ENCODE peak calls at places on chromosomes 13 and 19, in five cellular contexts. X is lower lobe of right lung; K is CD8-positive, alpha-beta T cell; J is tibial artery; W is fibroblast of lung. I is an unnamed sample. For H3K4me1, the result is how much of the 10 kb centered on the place peaks cover.

GRCh38 chr13:67353891-67354459 is 123.8 kb upstream of the PCDH9 start:
- DNase-seq in X (no peak), K (no peak), J (no peak), W (peak), I (no peak)

GRCh38 chr13:109704771-109705628 is 81.4 kb downstream of the IRS2 start:
- DNase-seq in X (peak), K (no peak), J (peak), W (no peak), I (no peak)

GRCh38 chr19:13004273-13004672 is 9.0 kb downstream of the NFIX start:
- DNase-seq in X (no peak), K (no peak), J (no peak), W (no peak), I (no peak)

GRCh38 chr13:46347277-46347676 is 39.8 kb downstream of the RUBCNL start:
- DNase-seq in X (no peak), K (no peak), J (no peak), W (no peak), I (no peak)

GRCh38 chr19:31589109-31589508 is 239.9 kb upstream of the TSHZ3 start:
- DNase-seq in X (no peak), K (no peak), J (peak), W (no peak), I (no peak)

GRCh38 chr19:38135150-38135998 is 88.6 kb downstream of the DPF1 start:
- DNase-seq in X (no peak), K (no peak), J (no peak), W (no peak), I (no peak)

GRCh38 chr19:15038304-15038703 is 11.0 kb upstream of the CASP14 start:
- DNase-seq in X (no peak), K (no peak), J (no peak), W (no peak), I (no peak)

GRCh38 chr13:109712187-109712601 is 74.2 kb downstream of the IRS2 start:
- DNase-seq in X (no peak), K (no peak), J (no peak), W (no peak), I (no peak)

GRCh38 chr13:100506154-100506553 is 82.4 kb downstream of the GGACT start:
- DNase-seq in X (no peak), K (no peak), J (no peak), W (no peak), I (no peak)

GRCh38 chr13:94657167-94657566 is 55.2 kb downstream of the SOX21 start:
- DNase-seq in X (no peak), K (no peak), J (no peak), W (peak), I (no peak)

GRCh38 chr19:29785955-29786589 is 25.7 kb upstream of the CCNE1 start:
- DNase-seq in X (no peak), K (no peak), J (no peak), W (no peak), I (no peak)

GRCh38 chr13:66553391-66553790 is 676.7 kb downstream of the PCDH9 start:
- DNase-seq in X (no peak), K (no peak), J (no peak), W (peak), I (no peak)

GRCh38 chr19:2077833-2078619 is 18.1 kb downstream of the MOB3A start:
- DNase-seq in X (no peak), K (no peak), J (no peak), W (no peak), I (no peak)
- H3K4me1 ChIP-seq in X (under half), K (under half), J (under half), W (under half), I (under half)

GRCh38 chr19:45307361-45307760 is 15.3 kb downstream of the CKM start:
- DNase-seq in X (no peak), K (no peak), J (no peak), W (no peak), I (no peak)

GRCh38 chr19:45306522-45307027 is 16.1 kb downstream of the CKM start:
- DNase-seq in X (no peak), K (no peak), J (no peak), W (no peak), I (no peak)

GRCh38 chr19:45305421-45305820 is 17.3 kb downstream of the CKM start:
- DNase-seq in X (no peak), K (no peak), J (no peak), W (peak), I (no peak)

GRCh38 chr19:45305007-45305406 is 17.7 kb downstream of the CKM start:
- DNase-seq in X (no peak), K (no peak), J (no peak), W (no peak), I (no peak)

GRCh38 chr19:45306040-45306439 is 16.6 kb downstream of the CKM start:
- DNase-seq in X (no peak), K (no peak), J (no peak), W (peak), I (no peak)
- H3K4me3 ChIP-seq in X (no peak), K (no peak), J (no peak), W (no peak), I (no peak)

GRCh38 chr13:51229141-51229540 is 6.9 kb downstream of the FAM124A start:
- DNase-seq in X (no peak), K (no peak), J (no peak), W (no peak), I (no peak)

GRCh38 chr13:51233117-51233826 is 11.1 kb downstream of the FAM124A start:
- DNase-seq in X (no peak), K (no peak), J (no peak), W (no peak), I (no peak)

GRCh38 chr13:51229731-51230130 is 7.5 kb downstream of the FAM124A start:
- DNase-seq in X (no peak), K (no peak), J (no peak), W (no peak), I (no peak)

GRCh38 chr13:51230473-51231105 is 8.4 kb downstream of the FAM124A start:
- DNase-seq in X (no peak), K (no peak), J (no peak), W (peak), I (no peak)

GRCh38 chr13:51231456-51231855 is 9.3 kb downstream of the FAM124A start:
- DNase-seq in X (no peak), K (no peak), J (no peak), W (no peak), I (no peak)
- H3K4me1 ChIP-seq in X (under half), K (under half), J (under half), W (under half), I (under half)

DNA sequence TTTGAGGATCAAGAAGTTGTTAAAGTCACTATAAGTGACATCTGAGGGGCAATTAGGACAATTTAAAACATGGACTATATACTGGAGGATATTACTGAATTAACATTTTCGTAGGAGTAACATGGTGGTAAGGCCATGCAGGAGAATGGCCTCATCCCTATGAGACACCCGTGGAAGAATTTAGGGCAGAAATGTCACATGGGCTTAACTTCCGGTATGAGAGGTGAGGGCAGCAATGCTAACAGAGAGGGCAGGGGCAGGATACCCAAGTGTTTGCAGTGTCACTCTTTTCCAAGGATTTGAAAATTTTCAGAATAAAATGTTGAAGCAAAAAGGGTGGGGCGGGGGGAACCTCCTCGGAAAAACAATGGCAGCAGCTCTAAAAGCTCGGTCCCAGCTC is 23.6 kb downstream of the RANBP3 start:
- DNase-seq in X (no peak), K (no peak), J (no peak), W (peak), I (no peak)
- H3K4me3 ChIP-seq in X (no peak), K (no peak), J (peak), W (no peak), I (peak)

GRCh38 chr13:76872686-76873085 is 13.5 kb downstream of the KCTD12 start:
- DNase-seq in X (no peak), K (no peak), J (no peak), W (no peak), I (no peak)

GRCh38 chr13:76873454-76873853 is 12.8 kb downstream of the KCTD12 start:
- DNase-seq in X (no peak), K (no peak), J (no peak), W (no peak), I (no peak)

GRCh38 chr13:76868451-76868850 is 17.8 kb downstream of the KCTD12 start:
- DNase-seq in X (no peak), K (no peak), J (no peak), W (no peak), I (no peak)

GRCh38 chr13:76874466-76874865 is 11.7 kb downstream of the KCTD12 start:
- DNase-seq in X (no peak), K (no peak), J (no peak), W (no peak), I (no peak)

DNA sequence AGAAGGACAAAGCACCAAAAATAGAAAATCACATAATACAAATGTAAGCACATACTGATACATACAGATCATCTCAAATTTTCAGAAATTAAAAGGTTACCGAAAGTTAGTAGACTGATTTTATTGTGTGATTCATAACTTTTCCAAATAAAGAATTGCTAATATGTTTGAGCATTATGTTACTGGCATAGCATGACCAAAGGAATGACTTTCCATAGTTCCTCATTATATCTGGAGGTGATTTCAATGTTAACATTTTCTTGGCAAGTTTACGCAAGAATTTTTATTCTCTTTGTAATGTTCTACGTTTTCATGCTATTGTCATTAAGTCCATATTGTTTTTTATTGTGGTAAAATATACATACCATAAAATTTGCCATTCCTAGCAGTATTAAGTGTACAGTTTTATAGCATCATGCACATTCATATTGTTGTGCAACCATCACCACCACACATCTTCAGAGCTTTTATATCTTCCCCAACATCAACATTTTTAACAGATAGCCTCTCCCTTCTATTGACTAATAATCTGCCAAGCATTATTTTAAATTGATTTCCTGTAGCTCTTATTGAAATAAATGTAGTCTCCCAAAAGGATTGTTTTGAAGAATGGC is 14.8 kb downstream of the KCTD12 start:
- DNase-seq in X (no peak), K (no peak), J (no peak), W (no peak), I (no peak)
- H3K4me1 ChIP-seq in X (under half), K (under half), J (under half), W (under half), I (under half)

GRCh38 chr13:50226515-50227147 is 211.4 kb downstream of the KCNRG start:
- DNase-seq in X (no peak), K (no peak), J (no peak), W (no peak), I (no peak)

GRCh38 chr13:50227356-50227755 is 212.1 kb downstream of the KCNRG start:
- DNase-seq in X (no peak), K (no peak), J (no peak), W (no peak), I (no peak)

GRCh38 chr13:50230365-50230978 is 215.2 kb downstream of the KCNRG start:
- DNase-seq in X (no peak), K (no peak), J (no peak), W (peak), I (no peak)

GRCh38 chr13:50228527-50228926 is 213.3 kb downstream of the KCNRG start:
- DNase-seq in X (no peak), K (no peak), J (no peak), W (no peak), I (no peak)

GRCh38 chr13:50229935-50230334 is 214.7 kb downstream of the KCNRG start:
- DNase-seq in X (no peak), K (no peak), J (no peak), W (no peak), I (no peak)
- H3K4me3 ChIP-seq in X (no peak), K (no peak), J (no peak), W (no peak), I (no peak)

GRCh38 chr19:10766681-10767201 is 48.9 kb downstream of the DNM2 start:
- DNase-seq in X (no peak), K (no peak), J (no peak), W (peak), I (no peak)
- H3K4me1 ChIP-seq in X (half or more), K (under half), J (half or more), W (under half), I (half or more)

DNA sequence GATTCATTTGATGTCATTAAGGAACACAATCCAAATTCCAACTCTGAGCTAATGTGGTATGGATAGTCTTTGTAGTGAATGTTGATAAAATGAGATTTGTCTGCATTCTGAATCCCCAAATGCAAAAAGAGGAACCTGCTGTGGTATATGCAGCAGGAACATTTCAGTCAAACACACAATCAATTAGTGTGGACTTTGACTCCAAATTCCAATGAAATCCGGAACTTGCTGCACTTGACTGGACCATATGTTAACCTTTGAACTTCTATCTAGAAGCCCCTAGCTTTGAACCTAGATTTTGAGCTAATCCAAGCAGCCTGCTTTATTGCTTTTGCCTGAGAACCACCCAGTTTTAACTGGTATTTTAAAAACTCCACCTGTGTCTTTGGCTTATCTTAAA is 341.3 kb downstream of the SPRY2 start:
- DNase-seq in X (no peak), K (no peak), J (no peak), W (no peak), I (no peak)
- H3K4me3 ChIP-seq in X (no peak), K (no peak), J (no peak), W (no peak), I (no peak)

GRCh38 chr19:33377586-33378475 is 4.3 kb downstream of the CEBPG start:
- DNase-seq in X (no peak), K (no peak), J (no peak), W (peak), I (no peak)

GRCh38 chr19:33382006-33382405 is 8.5 kb downstream of the CEBPG start:
- DNase-seq in X (no peak), K (no peak), J (no peak), W (no peak), I (no peak)

GRCh38 chr19:33376931-33377557 is 3.5 kb downstream of the CEBPG start:
- DNase-seq in X (no peak), K (no peak), J (no peak), W (no peak), I (no peak)

GRCh38 chr19:33381101-33381500 is 7.6 kb downstream of the CEBPG start:
- DNase-seq in X (no peak), K (no peak), J (no peak), W (no peak), I (no peak)

DNA sequence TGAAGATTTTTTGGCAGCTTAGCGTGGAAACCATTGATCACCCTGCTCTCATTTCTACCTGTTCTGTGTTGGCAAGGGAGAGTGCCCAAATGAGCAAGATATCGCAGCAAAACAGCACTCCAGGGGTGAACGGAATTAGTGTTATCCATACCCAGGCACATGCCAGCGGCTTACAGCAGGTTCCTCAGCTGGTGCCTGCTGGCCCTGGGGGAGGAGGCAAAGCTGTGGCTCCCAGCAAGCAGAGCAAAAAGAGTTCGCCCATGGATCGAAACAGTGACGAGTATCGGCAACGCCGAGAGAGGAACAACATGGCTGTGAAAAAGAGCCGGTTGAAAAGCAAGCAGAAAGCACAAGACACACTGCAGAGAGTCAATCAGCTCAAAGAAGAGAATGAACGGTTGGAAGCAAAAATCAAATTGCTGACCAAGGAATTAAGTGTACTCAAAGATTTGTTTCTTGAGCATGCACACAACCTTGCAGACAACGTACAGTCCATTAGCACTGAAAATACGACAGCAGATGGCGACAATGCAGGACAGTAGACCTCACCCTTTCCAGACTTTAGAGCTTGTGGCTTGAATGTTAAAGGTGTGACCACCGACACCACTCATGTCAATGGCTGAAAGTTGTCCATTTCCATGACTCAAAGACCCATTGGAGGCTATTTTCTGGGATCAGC is 5.8 kb downstream of the CEBPG start:
- DNase-seq in X (no peak), K (no peak), J (no peak), W (no peak), I (no peak)
- H3K4me1 ChIP-seq in X (under half), K (under half), J (under half), W (under half), I (half or more)